ENCODE peak calls at places on chromosome 17, in four cellular contexts. N is right cardiac atrium, G is lower lobe of right lung, I is left ventricle myocardium inferior. X is an unnamed sample. For H3K27me3, the result is how much of the 10 kb centered on the place peaks cover.

GRCh38 chr17:51161541-51161940 is 4.7 kb upstream of the NME2 start:
- DNase-seq in I (no peak), G (no peak), N (no peak), X (no peak)

GRCh38 chr17:77147357-77147801 is 6.6 kb downstream of the SEC14L1 start:
- DNase-seq in I (no peak), G (no peak), N (no peak), X (no peak)

GRCh38 chr17:8109669-8110455 is 8.5 kb downstream of the ALOXE3 start:
- DNase-seq in N (peak), G (peak), I (peak), X (no peak)

GRCh38 chr17:66525338-66525737 is 222.9 kb downstream of the PRKCA start:
- DNase-seq in G (no peak), I (peak), N (no peak), X (no peak)

GRCh38 chr17:35540589-35541404 is 3.3 kb upstream of the SLFN12L start:
- DNase-seq in G (peak), N (peak), I (peak), X (no peak)

GRCh38 chr17:64281962-64282752 is 19.1 kb upstream of the TEX2 start:
- DNase-seq in I (peak), N (peak), G (peak), X (no peak)

GRCh38 chr17:7490144-7490543 is 6.0 kb downstream of the POLR2A start:
- DNase-seq in N (no peak), I (no peak), G (no peak), X (no peak)

GRCh38 chr17:29341726-29342125 is 47.8 kb upstream of the NUFIP2 start:
- DNase-seq in I (no peak), N (no peak), G (no peak), X (no peak)

GRCh38 chr17:29588561-29589411 is 662 bp downstream of the GIT1 start:
- DNase-seq in I (no peak), G (peak), N (no peak), X (no peak)

GRCh38 chr17:83159204-83160049 is 80.0 kb downstream of the METRNL start:
- DNase-seq in N (no peak), G (no peak), I (no peak), X (no peak)

GRCh38 chr17:4594406-4595349 is 10.3 kb downstream of the SMTNL2 start:
- DNase-seq in G (peak), N (no peak), I (no peak), X (no peak)

GRCh38 chr17:9144502-9145233 is 123.4 kb downstream of the NTN1 start:
- DNase-seq in I (no peak), N (no peak), G (no peak), X (no peak)

GRCh38 chr17:61201211-61201610 is 198.4 kb upstream of the TBX2 start:
- DNase-seq in G (no peak), N (no peak), I (no peak), X (peak)

GRCh38 chr17:69516911-69517310 is 102.4 kb downstream of the MAP2K6 start:
- DNase-seq in N (no peak), I (no peak), G (no peak), X (no peak)

GRCh38 chr17:28960256-28961106 is 9.2 kb upstream of the PHF12 start:
- DNase-seq in G (no peak), N (no peak), I (no peak), X (no peak)

GRCh38 chr17:63289931-63290330 is 156.2 kb downstream of the CYB561 start:
- DNase-seq in I (no peak), G (no peak), N (no peak), X (no peak)

GRCh38 chr17:48463531-48463930 is 33.5 kb upstream of the SKAP1 start:
- DNase-seq in G (no peak), N (no peak), I (no peak), X (no peak)

GRCh38 chr17:80833952-80834895 is 157.4 kb upstream of the CHMP6 start:
- DNase-seq in N (peak), G (peak), I (peak), X (no peak)

GRCh38 chr17:83189013-83189672 is 109.7 kb downstream of the METRNL start:
- DNase-seq in I (no peak), N (no peak), G (peak), X (no peak)

GRCh38 chr17:35432176-35433074 is at the start of gene SLFN12:
- DNase-seq in G (peak), I (peak), N (peak), X (peak)

GRCh38 chr17:17264430-17264829 is 16.6 kb downstream of the COPS3 start:
- DNase-seq in G (no peak), I (no peak), N (no peak), X (no peak)

GRCh38 chr17:11948791-11949190 is 48.5 kb downstream of the ZNF18 start:
- DNase-seq in N (peak), I (no peak), G (no peak), X (no peak)

GRCh38 chr17:41599680-41600079 is 12.9 kb downstream of the KRT16 start:
- DNase-seq in I (no peak), G (peak), N (no peak), X (no peak)

GRCh38 chr17:72244494-72244893 is 123.7 kb downstream of the SOX9 start:
- DNase-seq in I (no peak), G (no peak), N (no peak), X (no peak)

GRCh38 chr17:1727258-1727789 is 2.8 kb downstream of the WDR81 start:
- DNase-seq in G (no peak), I (no peak), N (no peak), X (no peak)

GRCh38 chr17:79789943-79790804 is 6.7 kb downstream of the CBX8 start:
- DNase-seq in G (peak), I (no peak), N (peak), X (no peak)

GRCh38 chr17:19513897-19514488 is 19.7 kb upstream of the SLC47A1 start:
- DNase-seq in I (peak), G (peak), N (peak), X (no peak)

GRCh38 chr17:78734841-78735641 is 47.0 kb downstream of the CYTH1 start:
- DNase-seq in G (no peak), I (no peak), N (no peak), X (no peak)
- H3K4me3 ChIP-seq in G (peak), I (peak), N (peak), X (no peak)

GRCh38 chr17:49946964-49947584 is 21.9 kb upstream of the DLX4 start:
- DNase-seq in G (no peak), N (no peak), I (no peak), X (no peak)
- H3K27me3 ChIP-seq in G (half or more), N (under half), I (half or more), X (under half)

GRCh38 chr17:34397265-34397664 is 34.2 kb upstream of the CCL1 start:
- DNase-seq in I (no peak), G (no peak), N (no peak), X (no peak)

GRCh38 chr17:34400301-34400931 is 37.4 kb upstream of the CCL1 start:
- DNase-seq in N (no peak), I (no peak), G (no peak), X (no peak)

GRCh38 chr17:34406196-34406595 is 43.2 kb upstream of the CCL1 start:
- DNase-seq in G (no peak), N (no peak), I (no peak), X (no peak)

GRCh38 chr17:34398990-34399389 is 36.0 kb upstream of the CCL1 start:
- DNase-seq in I (no peak), G (no peak), N (no peak), X (no peak)

DNA sequence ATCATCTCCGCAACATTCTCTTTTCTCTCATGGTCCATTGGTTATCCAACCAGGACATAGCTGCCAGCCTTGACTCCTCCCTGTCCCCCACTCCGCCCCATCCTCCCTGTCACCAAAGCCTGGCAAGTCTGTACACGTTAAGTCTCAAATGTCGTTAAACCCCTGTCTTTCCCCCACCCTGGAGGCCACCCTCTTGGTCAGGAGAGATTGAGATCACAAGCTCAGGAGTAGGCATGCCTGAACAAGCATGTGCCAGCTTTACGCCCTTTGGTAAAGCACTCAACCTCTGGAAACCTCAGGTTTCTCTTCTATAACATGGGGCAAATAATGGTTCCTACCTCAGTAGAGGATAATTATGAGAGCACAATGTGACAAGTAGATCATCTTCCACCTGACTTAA is 38.1 kb upstream of the CCL1 start:
- DNase-seq in N (no peak), I (no peak), G (no peak), X (no peak)
- H3K4me3 ChIP-seq in N (no peak), I (no peak), G (no peak), X (no peak)

GRCh38 chr17:33889079-33889478 is 366.0 kb upstream of the CCL2 start:
- DNase-seq in I (no peak), N (no peak), G (no peak), X (no peak)
- H3K27me3 ChIP-seq in I (under half), N (under half), G (under half), X (under half)

X was measured in kidney epithelial cell.